ENCODE peak calls at places on chromosome 7, in five cellular contexts. J is iris pigment epithelial cell, N is NCI-H2171, M is astrocyte of the spinal cord, R is cardiac fibroblast. S is an unnamed sample.

GRCh38 chr7:33423646-33424020 is 294.3 kb downstream of the BBS9 start:
- DNase-seq in J (no peak), R (peak; percentile 8), N (no peak), M (no peak), S (peak; percentile 40)

GRCh38 chr7:96250776-96251361 is 71.0 kb downstream of the SLC25A13 start:
- DNase-seq in N (no peak), M (no peak), R (no peak), J (no peak), S (no peak)

GRCh38 chr7:37759519-37759918 is 76.0 kb downstream of the GPR141 start:
- DNase-seq in J (no peak), M (no peak), N (peak; percentile 97), R (no peak), S (no peak)

GRCh38 chr7:41029072-41029492 is 673.8 kb downstream of the INHBA start:
- DNase-seq in R (peak; percentile 67), N (no peak), J (peak; percentile 97), M (peak; percentile 98), S (peak; percentile 100)

GRCh38 chr7:116421298-116421697 is 78.2 kb upstream of the CAV2 start:
- DNase-seq in J (no peak), N (no peak), R (no peak), M (no peak), S (no peak)

GRCh38 chr7:41881313-41882130 is 178.6 kb upstream of the INHBA start:
- DNase-seq in M (no peak), J (peak; percentile 31), N (no peak), R (peak; percentile 27), S (no peak)

GRCh38 chr7:149495785-149496641 is 1.6 kb downstream of the ZNF746 start:
- DNase-seq in J (peak; percentile 88), M (peak; percentile 82), R (peak; percentile 89), N (no peak), S (peak; percentile 77)

GRCh38 chr7:526474-527034 is 6.9 kb upstream of the PDGFA start:
- DNase-seq in J (no peak), M (no peak), N (no peak), R (no peak), S (no peak)

GRCh38 chr7:143002106-143002505 is 24.8 kb downstream of the OR9A2 start:
- DNase-seq in N (no peak), M (no peak), J (peak; percentile 34), R (peak; percentile 41), S (peak; percentile 29)

GRCh38 chr7:16801111-16801542 is 3.7 kb downstream of the AGR2 start:
- DNase-seq in N (peak; percentile 28), R (peak; percentile 66), J (peak; percentile 79), M (peak; percentile 73), S (peak; percentile 95)

GRCh38 chr7:2510909-2511768 is 8.4 kb upstream of the LFNG start:
- DNase-seq in N (no peak), M (no peak), J (no peak), R (no peak), S (no peak)

GRCh38 chr7:139725077-139725476 is 52.7 kb downstream of the HIPK2 start:
- DNase-seq in R (peak; percentile 74), M (peak; percentile 90), J (peak; percentile 90), N (no peak), S (peak; percentile 55)

GRCh38 chr7:114865564-114865963 is 56.3 kb upstream of the MDFIC start:
- DNase-seq in J (peak; percentile 69), M (peak; percentile 72), N (peak; percentile 3), R (peak; percentile 83), S (peak; percentile 60)

GRCh38 chr7:114302858-114303257 is 111.8 kb upstream of the FOXP2 start:
- DNase-seq in J (no peak), N (no peak), M (no peak), R (no peak), S (peak; percentile 57)

GRCh38 chr7:1664711-1665591 is 5.1 kb upstream of the ELFN1 start:
- DNase-seq in J (peak; percentile 46), M (peak; percentile 58), R (peak; percentile 64), N (peak; percentile 53), S (peak; percentile 69)

GRCh38 chr7:163298-163695 is 29.1 kb upstream of the FAM20C start:
- DNase-seq in R (no peak), N (no peak), J (no peak), M (no peak), S (no peak)

GRCh38 chr7:6636741-6637543 is at the start of gene ZNF316:
- DNase-seq in J (peak; percentile 49), R (peak; percentile 64), M (no peak), N (peak; percentile 38), S (peak; percentile 69)

GRCh38 chr7:70104243-70104642 is 506.0 kb downstream of the AUTS2 start:
- DNase-seq in R (no peak), N (no peak), J (no peak), M (no peak), S (no peak)

GRCh38 chr7:105454058-105454739 is 65.5 kb upstream of the SRPK2 start:
- DNase-seq in R (peak; percentile 47), M (peak; percentile 82), N (no peak), J (peak; percentile 84), S (peak; percentile 73)

GRCh38 chr7:24133691-24134090 is 150.3 kb upstream of the NPY start:
- DNase-seq in N (no peak), M (no peak), R (no peak), J (no peak), S (no peak)

GRCh38 chr7:120402368-120402767 is 129.4 kb downstream of the KCND2 start:
- DNase-seq in R (peak; percentile 27), M (peak; percentile 50), J (peak; percentile 74), N (no peak), S (peak; percentile 4)

GRCh38 chr7:30157217-30157616 is 22.4 kb downstream of the MTURN start:
- DNase-seq in J (no peak), R (no peak), M (no peak), N (no peak), S (no peak)

GRCh38 chr7:102236592-102237287 is 49.9 kb upstream of the SH2B2 start:
- DNase-seq in N (peak; percentile 51), R (peak; percentile 73), M (peak; percentile 65), J (peak; percentile 57), S (peak; percentile 75)

GRCh38 chr7:95476072-95476845 is 9.5 kb upstream of the ASB4 start:
- DNase-seq in R (no peak), J (no peak), M (peak; percentile 42), N (no peak), S (no peak)

GRCh38 chr7:4794591-4795350 is 19.3 kb downstream of the AP5Z1 start:
- DNase-seq in N (no peak), R (no peak), J (peak; percentile 13), M (peak; percentile 45), S (peak; percentile 21)

GRCh38 chr7:104679085-104679484 is 334.9 kb upstream of the KMT2E start:
- DNase-seq in R (no peak), N (no peak), M (no peak), J (no peak), S (no peak)

GRCh38 chr7:45716380-45717203 is 142.4 kb downstream of the ADCY1 start:
- DNase-seq in N (no peak), R (no peak), J (no peak), M (no peak), S (no peak)

GRCh38 chr7:80135306-80136104 is 874 bp downstream of the GNAI1 start:
- DNase-seq in N (peak; percentile 36), R (no peak), J (peak; percentile 37), M (peak; percentile 35), S (peak; percentile 53)

GRCh38 chr7:107194051-107194450 is 25.2 kb downstream of the HBP1 start:
- DNase-seq in J (no peak), N (no peak), R (no peak), M (no peak), S (peak; percentile 14)

S was measured in ELR.